ENCODE peak calls at places on chromosomes 7 and 10, in six cellular contexts. B is iris pigment epithelial cell; S is foreskin fibroblast; W is NCI-H1105 treated with DMSO at 0.1 percent for 48 hours; T is SHP77; I is stimulated activated CD8-positive, alpha-beta memory T cell treated with anti-CD3 and anti-CD28 coated beads, Interleukin-7, amount 100 ng/mL, for 24 hours. A is an unnamed sample.

GRCh38 chr7:47227762-47228177 is 354.1 kb downstream of the TNS3 start:
- DNase-seq in S (peak), I (no peak), T (no peak), B (peak), W (no peak), A (peak)

GRCh38 chr7:146146866-146147265 is 30.3 kb downstream of the CNTNAP2 start:
- DNase-seq in I (no peak), T (no peak), W (peak), S (peak), B (peak), A (peak)

GRCh38 chr10:50594012-50594411 is 29.7 kb downstream of the SGMS1 start:
- DNase-seq in W (peak), S (peak), I (no peak), B (peak), T (no peak), A (peak)

GRCh38 chr7:151876112-151876898 is 610 bp downstream of the PRKAG2 start:
- DNase-seq in B (peak), T (no peak), I (peak), S (peak), W (peak), A (no peak)

GRCh38 chr10:21372651-21373410 is 152.7 kb downstream of the SKIDA1 start:
- DNase-seq in W (no peak), I (no peak), T (no peak), S (peak), B (peak), A (peak)

GRCh38 chr10:132123606-132124005 is 57.9 kb downstream of the JAKMIP3 start:
- DNase-seq in W (no peak), T (no peak), S (no peak), B (no peak), I (no peak), A (no peak)

GRCh38 chr7:138679793-138680192 is 21.4 kb downstream of the SVOPL start:
- DNase-seq in T (no peak), S (no peak), W (no peak), I (no peak), B (no peak), A (no peak)

GRCh38 chr10:77588886-77589285 is 48.7 kb downstream of the KCNMA1 start:
- DNase-seq in S (no peak), I (no peak), T (no peak), B (no peak), W (no peak), A (no peak)

GRCh38 chr7:44087914-44088838 is 5.8 kb upstream of the POLM start:
- DNase-seq in I (no peak), W (no peak), B (peak), T (no peak), S (peak), A (peak)

GRCh38 chr7:131424219-131424822 is 96.6 kb downstream of the MKLN1 start:
- DNase-seq in T (peak), I (no peak), W (peak), S (peak), B (peak), A (peak)

GRCh38 chr10:70866424-70866823 is 21.9 kb downstream of the PCBD1 start:
- DNase-seq in I (no peak), W (no peak), T (no peak), B (peak), S (no peak), A (no peak)

GRCh38 chr7:28364082-28364481 is 48.2 kb upstream of the CREB5 start:
- DNase-seq in B (no peak), W (no peak), T (no peak), S (no peak), I (no peak), A (no peak)

GRCh38 chr10:89419548-89419947 is 5.2 kb downstream of the IFIT5 start:
- DNase-seq in S (peak), B (peak), I (no peak), W (no peak), T (no peak), A (peak)